ENCODE peak calls at places on chromosomes 2 and 18, in six cellular contexts. Y is spleen, X is breast epithelium, B is stomach, G is GM12878, O is K562. E is an unnamed sample. For H3K36me3, the result is how much of the 10 kb centered on the place peaks cover.

GRCh38 chr2:33451825-33452224 is 24.6 kb upstream of the RASGRP3 start:
- DNase-seq in Y (no peak), X (no peak), B (no peak), G (no peak), O (no peak), E (no peak)

GRCh38 chr2:30708491-30709290 is 98.6 kb downstream of the CAPN13 start:
- DNase-seq in Y (no peak), X (no peak), B (no peak), G (no peak), O (peak), E (peak)

GRCh38 chr2:100365434-100365833 is 43.1 kb upstream of the LONRF2 start:
- DNase-seq in Y (no peak), X (no peak), B (peak), G (no peak), O (no peak), E (no peak)

GRCh38 chr2:144259332-144259731 is 260.6 kb downstream of the ZEB2 start:
- DNase-seq in Y (no peak), X (no peak), B (no peak), G (no peak), O (no peak), E (no peak)

GRCh38 chr2:207251573-207252192 is 85.9 kb upstream of the KLF7 start:
- DNase-seq in Y (no peak), X (no peak), B (no peak), G (no peak), O (no peak), E (no peak)

GRCh38 chr2:199946836-199947235 is 8.5 kb downstream of the TYW5 start:
- DNase-seq in Y (no peak), X (no peak), B (no peak), G (no peak), O (no peak), E (no peak)

GRCh38 chr18:35155403-35156117 is 85.3 kb upstream of the ZNF397 start:
- DNase-seq in Y (peak), X (no peak), B (no peak), G (no peak), O (no peak), E (no peak)

GRCh38 chr2:136927156-136927555 is 161.8 kb downstream of the THSD7B start:
- DNase-seq in Y (no peak), X (no peak), B (no peak), G (no peak), O (no peak), E (no peak)

GRCh38 chr2:169823996-169824372 is 721 bp downstream of the METTL5 start:
- DNase-seq in Y (no peak), X (no peak), B (no peak), G (no peak), O (no peak), E (no peak)

GRCh38 chr2:143452817-143453462 is 323.7 kb downstream of the ARHGAP15 start:
- DNase-seq in Y (no peak), X (no peak), B (no peak), G (no peak), O (no peak), E (no peak)

GRCh38 chr18:74395630-74396251 is 61.4 kb downstream of the DIPK1C start:
- DNase-seq in Y (no peak), X (no peak), B (no peak), G (no peak), O (no peak), E (no peak)

GRCh38 chr2:237726401-237726830 is 72.2 kb upstream of the RBM44 start:
- DNase-seq in Y (no peak), X (no peak), B (peak), G (no peak), O (no peak), E (peak)

GRCh38 chr2:237591379-237591881 is 896 bp upstream of the RAB17 start:
- DNase-seq in Y (no peak), X (no peak), B (no peak), G (no peak), O (peak), E (no peak)

GRCh38 chr2:169452080-169452479 is 27.2 kb upstream of the BBS5 start:
- DNase-seq in Y (no peak), X (no peak), B (no peak), G (no peak), O (peak), E (no peak)

GRCh38 chr2:86807462-86808275 is 17.0 kb upstream of the CD8A start:
- DNase-seq in Y (peak), X (no peak), B (peak), G (no peak), O (no peak), E (no peak)

GRCh38 chr2:241798631-241799521 is 10.1 kb upstream of the NEU4 start:
- DNase-seq in Y (peak), X (peak), B (no peak), G (no peak), O (no peak), E (peak)

GRCh38 chr2:85761-86160 is 39.5 kb upstream of the FAM110C start:
- DNase-seq in Y (no peak), X (no peak), B (no peak), G (no peak), O (no peak), E (no peak)

GRCh38 chr2:174577967-174578589 is 19.5 kb downstream of the WIPF1 start:
- DNase-seq in Y (no peak), X (no peak), B (no peak), G (no peak), O (no peak), E (no peak)

GRCh38 chr18:58270396-58270795 is 226.4 kb downstream of the NEDD4L start:
- DNase-seq in Y (no peak), X (no peak), B (no peak), G (no peak), O (no peak), E (no peak)

GRCh38 chr2:196453613-196454047 is 185.9 kb upstream of the CCDC150 start:
- DNase-seq in Y (no peak), X (no peak), B (no peak), G (peak), O (peak), E (no peak)

GRCh38 chr2:45237850-45238542 is 228.7 kb upstream of the SIX2 start:
- DNase-seq in Y (no peak), X (no peak), B (no peak), G (no peak), O (no peak), E (no peak)

GRCh38 chr2:223837290-223838061 is at the start of gene AP1S3:
- DNase-seq in Y (peak), X (peak), B (peak), G (no peak), O (peak), E (no peak)
- TF ChIP-seq POLR2AphosphoS5 in Y (peak), X (no peak), B (peak), G (peak), O (no peak), E (peak)

GRCh38 chr2:224757934-224758548 is 41.9 kb upstream of the CCDC195 start:
- DNase-seq in Y (no peak), X (no peak), B (no peak), G (no peak), O (no peak), E (no peak)
- TF ChIP-seq POLR2A in Y (no peak), X (no peak), B (no peak), G (no peak), O (no peak), E (no peak)

DNA sequence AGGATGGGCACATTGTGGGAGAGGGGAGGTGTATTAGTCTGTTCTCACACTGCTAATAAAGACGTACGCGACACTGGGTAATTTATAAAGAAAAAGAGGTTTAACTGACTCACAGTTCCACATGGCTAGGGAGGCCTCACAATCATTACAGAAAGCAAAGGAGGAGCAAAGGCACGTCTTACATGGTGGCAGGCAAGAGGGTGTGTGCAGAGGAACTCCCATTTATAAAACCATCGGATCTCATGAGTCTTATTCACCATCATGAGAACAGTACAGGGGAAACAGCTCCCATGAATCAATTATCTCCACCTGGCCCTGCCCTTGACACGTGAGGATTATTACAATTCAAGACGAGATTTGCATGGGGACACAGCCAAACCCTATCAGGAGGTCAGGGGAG is 266.7 kb downstream of the HAUS1 start:
- DNase-seq in Y (no peak), X (no peak), B (no peak), G (no peak), O (no peak), E (no peak)
- H3K36me3 ChIP-seq in Y (under half), X (under half), B (under half), G (under half), O (under half), E (under half)

DNA sequence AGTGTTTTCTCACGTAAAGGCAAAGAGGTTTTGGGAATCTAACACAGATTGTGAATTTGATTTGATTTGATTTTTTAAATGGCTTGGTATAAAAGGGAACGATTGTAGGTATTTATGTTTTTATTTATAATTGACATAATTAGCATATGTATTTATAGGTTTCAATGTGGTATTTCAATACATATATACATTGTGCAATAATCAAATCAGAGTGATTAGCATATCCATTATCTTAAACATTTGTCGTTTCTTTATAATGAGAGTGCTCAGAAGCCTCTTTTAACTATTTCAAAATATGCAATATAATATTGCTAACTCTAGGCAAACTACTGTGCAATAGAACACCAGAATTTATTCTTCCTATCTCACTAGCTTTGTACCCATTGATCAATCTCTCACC is 35.1 kb upstream of the CDH2 start:
- DNase-seq in Y (no peak), X (no peak), B (no peak), G (no peak), O (no peak), E (no peak)
- TF ChIP-seq POLR2AphosphoS5 in Y (no peak), X (no peak), B (no peak), G (no peak), O (no peak), E (no peak)